ENCODE peak calls at places on chromosomes 3 and 15, in ten cellular contexts. O, Z, L, M, P, U, N, J, T and W are unnamed samples.
A peak's percentile ranks its signal among the peaks of the same experiment; 100 is the strongest.

GRCh38 chr15:95068847-95069518 is 837.6 kb downstream of the MCTP2 start:
- DNase-seq in L (no peak), P (no peak), O (no peak), T (peak; percentile 0), M (no peak), J (no peak), U (no peak), N (no peak), Z (no peak), W (no peak)

GRCh38 chr3:11350374-11350773 is 78.2 kb downstream of the ATG7 start:
- DNase-seq in T (peak; percentile 37), Z (no peak), M (peak; percentile 73), L (no peak), U (no peak), O (no peak), J (peak; percentile 19), P (no peak), N (no peak), W (no peak)

GRCh38 chr3:47578691-47579632 is at the start of gene CSPG5:
- DNase-seq in M (no peak), T (no peak), U (no peak), O (no peak), J (peak; percentile 60), L (no peak), Z (peak; percentile 85), P (no peak), N (peak; percentile 52), W (no peak)

GRCh38 chr3:70970136-70970535 is 613.4 kb downstream of the FOXP1 start:
- DNase-seq in J (no peak), T (no peak), U (no peak), M (no peak), L (no peak), N (no peak), Z (peak; percentile 53), P (no peak), O (no peak), W (no peak)

GRCh38 chr15:74443100-74443909 is 9.5 kb upstream of the SEMA7A start:
- DNase-seq in L (no peak), J (peak; percentile 37), M (no peak), N (no peak), O (no peak), P (no peak), U (no peak), Z (peak; percentile 41), T (peak; percentile 59), W (peak; percentile 82)

GRCh38 chr15:70528270-70528706 is 235.1 kb downstream of the UACA start:
- DNase-seq in P (no peak), T (peak; percentile 54), U (peak; percentile 62), N (peak; percentile 27), O (peak; percentile 63), J (no peak), Z (no peak), L (no peak), M (no peak), W (peak; percentile 83)

GRCh38 chr15:86347245-86347644 is 267.6 kb downstream of the AGBL1 start:
- DNase-seq in J (no peak), P (no peak), T (no peak), N (no peak), U (no peak), L (no peak), Z (no peak), M (peak; percentile 2), O (peak; percentile 32), W (peak; percentile 29)

GRCh38 chr3:141646760-141647561 is 91.1 kb upstream of the RNF7 start:
- DNase-seq in N (peak; percentile 73), T (peak; percentile 62), U (peak; percentile 46), L (peak; percentile 54), O (peak; percentile 92), J (no peak), M (peak; percentile 39), P (peak; percentile 31), Z (peak; percentile 59), W (no peak)

GRCh38 chr3:157201648-157202278 is 41.8 kb upstream of the CCNL1 start:
- DNase-seq in T (peak; percentile 40), M (peak; percentile 70), Z (peak; percentile 33), L (no peak), J (peak; percentile 75), O (peak; percentile 65), N (peak; percentile 55), P (no peak), U (peak; percentile 76), W (peak; percentile 36)

DNA sequence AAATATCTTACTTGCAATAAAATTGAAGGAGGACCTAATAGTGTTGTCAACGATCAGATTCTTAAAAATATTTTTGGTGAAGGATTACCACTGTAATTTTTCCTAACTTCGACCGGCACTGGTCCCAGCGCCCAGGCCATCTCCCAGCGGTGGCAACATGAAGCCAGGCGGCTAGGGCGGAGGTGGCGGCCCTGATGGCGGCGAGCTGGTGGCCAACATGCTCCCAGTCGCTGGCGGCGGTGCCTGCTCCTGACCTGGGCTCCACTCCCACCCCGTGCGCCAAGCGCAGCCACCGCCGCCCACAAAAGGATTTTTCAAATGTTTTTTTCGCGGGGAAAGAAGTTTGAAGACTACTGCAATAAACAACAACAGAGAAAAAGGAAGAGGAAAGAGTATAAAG is 56.5 kb upstream of the B3GALNT1 start:
- DNase-seq in L (no peak), M (no peak), P (no peak), U (no peak), N (no peak), J (no peak), O (no peak), T (no peak), Z (no peak), W (no peak)
- H3K4me1 ChIP-seq in L (no peaks in the 10 kb centered on the region), M (peaks cover 11% of the 10 kb centered on the region), P (no peaks in the 10 kb centered on the region), U (no peaks in the 10 kb centered on the region), N (no peaks in the 10 kb centered on the region), J (no peaks in the 10 kb centered on the region), O (no peaks in the 10 kb centered on the region), T (no peaks in the 10 kb centered on the region), Z (no peaks in the 10 kb centered on the region), W (no peaks in the 10 kb centered on the region)

GRCh38 chr3:73407572-73407971 is 217.2 kb downstream of the PDZRN3 start:
- DNase-seq in U (no peak), T (no peak), O (no peak), P (no peak), Z (no peak), M (no peak), J (no peak), L (no peak), N (no peak), W (no peak)

GRCh38 chr3:73405000-73405399 is 219.7 kb downstream of the PDZRN3 start:
- DNase-seq in J (no peak), N (no peak), L (no peak), T (no peak), Z (no peak), M (no peak), O (no peak), U (no peak), P (no peak), W (no peak)

GRCh38 chr3:73404450-73404849 is 220.3 kb downstream of the PDZRN3 start:
- DNase-seq in N (no peak), J (no peak), Z (peak; percentile 61), L (peak; percentile 43), U (no peak), P (no peak), T (no peak), M (no peak), O (peak; percentile 43), W (peak; percentile 12)

GRCh38 chr3:73408597-73408996 is 216.1 kb downstream of the PDZRN3 start:
- DNase-seq in T (no peak), P (no peak), M (no peak), N (no peak), J (no peak), U (no peak), O (no peak), L (no peak), Z (no peak), W (no peak)

GRCh38 chr3:73405853-73406252 is 218.9 kb downstream of the PDZRN3 start:
- DNase-seq in O (no peak), U (no peak), N (no peak), Z (no peak), M (no peak), L (no peak), J (peak; percentile 32), P (no peak), T (peak; percentile 42), W (no peak)
- H3K9ac ChIP-seq in O (no peak overlapping the region), U (no peak overlapping the region), N (no peak overlapping the region), Z (no peak overlapping the region), M (no peak overlapping the region), L (no peak overlapping the region), J (peak overlapping the region; percentile 14), P (no peak overlapping the region), T (no peak overlapping the region), W (no peak overlapping the region)

GRCh38 chr3:277873-278272 is 81.3 kb downstream of the CHL1 start:
- DNase-seq in M (no peak), J (no peak), T (no peak), Z (no peak), U (peak; percentile 89), P (no peak), N (no peak), L (no peak), O (no peak), W (no peak)
- H3K4me1 ChIP-seq in M (no peaks in the 10 kb centered on the region), J (peaks cover 26% of the 10 kb centered on the region), T (no peaks in the 10 kb centered on the region), Z (no peaks in the 10 kb centered on the region), U (peaks cover 83% of the 10 kb centered on the region), P (no peaks in the 10 kb centered on the region), N (no peaks in the 10 kb centered on the region), L (no peaks in the 10 kb centered on the region), O (no peaks in the 10 kb centered on the region), W (no peaks in the 10 kb centered on the region)

DNA sequence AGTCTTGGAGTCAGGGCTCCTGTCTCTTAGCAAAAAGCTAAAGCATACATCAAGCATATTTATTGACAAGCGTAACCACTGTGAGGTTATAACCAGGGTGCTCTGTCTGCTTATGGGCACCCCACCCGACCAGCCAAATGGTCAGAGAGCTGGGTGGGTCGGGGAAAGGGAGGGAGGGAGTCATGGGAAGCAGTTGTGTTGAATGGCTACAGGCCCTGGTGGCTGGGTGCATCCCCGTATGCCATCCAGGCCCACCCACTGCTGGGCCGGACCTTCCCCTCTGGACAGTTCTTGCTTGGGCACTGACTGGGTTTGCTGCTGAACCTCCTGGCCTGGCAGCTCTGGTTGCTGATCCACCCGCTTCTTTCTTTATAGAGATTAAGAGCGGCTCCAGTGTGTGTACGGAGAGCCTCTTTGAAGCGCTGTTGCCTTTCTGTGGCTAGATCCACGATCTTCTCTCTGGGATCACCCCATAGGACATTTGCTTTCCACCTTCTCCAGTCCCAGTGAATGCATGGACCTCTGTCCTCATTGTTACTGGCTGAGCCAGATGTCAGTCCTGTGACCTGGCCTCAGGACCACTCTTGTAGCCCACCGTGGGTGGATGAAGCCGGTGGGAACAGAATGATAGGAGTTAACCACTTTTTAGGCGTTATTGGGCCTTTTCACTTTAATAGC is 59.6 kb downstream of the SMAD3 start:
- DNase-seq in O (no peak), N (peak; percentile 39), T (no peak), P (no peak), Z (no peak), M (no peak), U (no peak), L (no peak), J (no peak), W (no peak)
- H3K9ac ChIP-seq in O (no peak overlapping the region), N (peak overlapping the region; percentile 20), T (peak overlapping the region; percentile 81), P (no peak overlapping the region), Z (no peak overlapping the region), M (peak overlapping the region; percentile 94), U (no peak overlapping the region), L (no peak overlapping the region), J (peak overlapping the region; percentile 79), W (peak overlapping the region; percentile 80)

GRCh38 chr15:31328999-31329639 is 2.5 kb downstream of the KLF13 start:
- DNase-seq in U (peak; percentile 66), T (no peak), M (peak; percentile 16), O (peak; percentile 55), J (no peak), L (no peak), P (no peak), Z (peak; percentile 58), N (peak; percentile 11), W (no peak)
- H3K4me1 ChIP-seq in U (peaks cover 76% of the 10 kb centered on the region), T (peaks cover 7% of the 10 kb centered on the region), M (peaks cover 10% of the 10 kb centered on the region), O (peaks cover 3% of the 10 kb centered on the region), J (peaks cover 52% of the 10 kb centered on the region), L (peaks cover 9% of the 10 kb centered on the region), P (peaks cover 3% of the 10 kb centered on the region), Z (peaks cover 6% of the 10 kb centered on the region), N (peaks cover 42% of the 10 kb centered on the region), W (peaks cover 6% of the 10 kb centered on the region)

GRCh38 chr3:114219741-114220140 is 17.6 kb downstream of the ZNF80 start:
- DNase-seq in T (no peak), O (no peak), U (no peak), J (no peak), M (no peak), Z (no peak), L (no peak), N (no peak), P (no peak), W (no peak)
- H3K9ac ChIP-seq in T (no peak overlapping the region), O (no peak overlapping the region), U (peak overlapping the region; percentile 50), J (no peak overlapping the region), M (no peak overlapping the region), Z (no peak overlapping the region), L (no peak overlapping the region), N (no peak overlapping the region), P (no peak overlapping the region), W (no peak overlapping the region)